ENCODE peak calls at places on chromosomes 4 and X, in eight cellular contexts. One of them, this sample, is unnamed.

GRCh38 chr4:76198411-76199237 is 15.0 kb downstream of the SCARB2 start:
- DNase-seq in foreskin keratinocyte: peak; percentile 70
- DNase-seq in NCI-H1930: peak; percentile 12
- DNase-seq in naive thymus-derived CD8-positive, alpha-beta T cell: no peak
- DNase-seq in activated CD8-positive, alpha-beta memory T cell treated with anti-CD3 and anti-CD28 coated beads for 48 hours: no peak
- DNase-seq in activated gamma-delta T cell: no peak
- DNase-seq in hepatic stellate cell: peak; percentile 49
- DNase-seq in GM23338: peak; percentile 34
- DNase-seq in this sample: peak; percentile 61

GRCh38 chr4:110332483-110332882 is 134.1 kb upstream of the ELOVL6 start:
- DNase-seq in foreskin keratinocyte: no peak
- DNase-seq in NCI-H1930: no peak
- DNase-seq in naive thymus-derived CD8-positive, alpha-beta T cell: no peak
- DNase-seq in activated CD8-positive, alpha-beta memory T cell treated with anti-CD3 and anti-CD28 coated beads for 48 hours: no peak
- DNase-seq in activated gamma-delta T cell: no peak
- DNase-seq in hepatic stellate cell: no peak
- DNase-seq in GM23338: no peak
- DNase-seq in this sample: no peak

GRCh38 chr4:174086829-174087799 is 196.4 kb downstream of the FBXO8 start:
- DNase-seq in foreskin keratinocyte: no peak
- DNase-seq in NCI-H1930: no peak
- DNase-seq in naive thymus-derived CD8-positive, alpha-beta T cell: no peak
- DNase-seq in activated CD8-positive, alpha-beta memory T cell treated with anti-CD3 and anti-CD28 coated beads for 48 hours: no peak
- DNase-seq in activated gamma-delta T cell: no peak
- DNase-seq in hepatic stellate cell: no peak
- DNase-seq in GM23338: no peak
- DNase-seq in this sample: no peak

GRCh38 chr4:69321153-69321729 is 41.0 kb downstream of the UGT2B28 start:
- DNase-seq in foreskin keratinocyte: peak; percentile 40
- DNase-seq in NCI-H1930: no peak
- DNase-seq in naive thymus-derived CD8-positive, alpha-beta T cell: no peak
- DNase-seq in activated CD8-positive, alpha-beta memory T cell treated with anti-CD3 and anti-CD28 coated beads for 48 hours: no peak
- DNase-seq in activated gamma-delta T cell: no peak
- DNase-seq in hepatic stellate cell: no peak
- DNase-seq in GM23338: no peak
- DNase-seq in this sample: peak; percentile 46

GRCh38 chrX:50913520-50913919 is 3.0 kb downstream of the BMP15 start:
- DNase-seq in foreskin keratinocyte: no peak
- DNase-seq in NCI-H1930: no peak
- DNase-seq in naive thymus-derived CD8-positive, alpha-beta T cell: no peak
- DNase-seq in activated CD8-positive, alpha-beta memory T cell treated with anti-CD3 and anti-CD28 coated beads for 48 hours: no peak
- DNase-seq in activated gamma-delta T cell: no peak
- DNase-seq in hepatic stellate cell: no peak
- DNase-seq in GM23338: no peak
- DNase-seq in this sample: peak; percentile 30

GRCh38 chrX:40581333-40581910 is 652 bp downstream of the ATP6AP2 start:
- DNase-seq in foreskin keratinocyte: peak; percentile 11
- DNase-seq in NCI-H1930: no peak
- DNase-seq in naive thymus-derived CD8-positive, alpha-beta T cell: no peak
- DNase-seq in activated CD8-positive, alpha-beta memory T cell treated with anti-CD3 and anti-CD28 coated beads for 48 hours: no peak
- DNase-seq in activated gamma-delta T cell: no peak
- DNase-seq in hepatic stellate cell: peak; percentile 14
- DNase-seq in GM23338: no peak
- DNase-seq in this sample: peak; percentile 58

GRCh38 chrX:63718010-63718694 is 66.9 kb downstream of the ARHGEF9 start:
- DNase-seq in foreskin keratinocyte: no peak
- DNase-seq in NCI-H1930: no peak
- DNase-seq in naive thymus-derived CD8-positive, alpha-beta T cell: no peak
- DNase-seq in activated CD8-positive, alpha-beta memory T cell treated with anti-CD3 and anti-CD28 coated beads for 48 hours: no peak
- DNase-seq in activated gamma-delta T cell: no peak
- DNase-seq in hepatic stellate cell: no peak
- DNase-seq in GM23338: no peak
- DNase-seq in this sample: no peak

GRCh38 chr4:25861951-25862410 is 807 bp downstream of the SEL1L3 start:
- DNase-seq in foreskin keratinocyte: peak; percentile 42
- DNase-seq in NCI-H1930: no peak
- DNase-seq in naive thymus-derived CD8-positive, alpha-beta T cell: no peak
- DNase-seq in activated CD8-positive, alpha-beta memory T cell treated with anti-CD3 and anti-CD28 coated beads for 48 hours: no peak
- DNase-seq in activated gamma-delta T cell: no peak
- DNase-seq in hepatic stellate cell: peak; percentile 58
- DNase-seq in GM23338: peak; percentile 64
- DNase-seq in this sample: peak; percentile 41

GRCh38 chr4:63556332-63556731 is 852.9 kb downstream of the TECRL start:
- DNase-seq in foreskin keratinocyte: no peak
- DNase-seq in NCI-H1930: no peak
- DNase-seq in naive thymus-derived CD8-positive, alpha-beta T cell: no peak
- DNase-seq in activated CD8-positive, alpha-beta memory T cell treated with anti-CD3 and anti-CD28 coated beads for 48 hours: no peak
- DNase-seq in activated gamma-delta T cell: no peak
- DNase-seq in hepatic stellate cell: no peak
- DNase-seq in GM23338: peak; percentile 52
- DNase-seq in this sample: no peak

GRCh38 chr4:132548463-132548862 is 600.6 kb upstream of the PCDH10 start:
- DNase-seq in foreskin keratinocyte: no peak
- DNase-seq in NCI-H1930: no peak
- DNase-seq in naive thymus-derived CD8-positive, alpha-beta T cell: no peak
- DNase-seq in activated CD8-positive, alpha-beta memory T cell treated with anti-CD3 and anti-CD28 coated beads for 48 hours: no peak
- DNase-seq in activated gamma-delta T cell: no peak
- DNase-seq in hepatic stellate cell: no peak
- DNase-seq in GM23338: peak; percentile 30
- DNase-seq in this sample: no peak

GRCh38 chr4:136392576-136392975 is 1139.7 kb downstream of the PCDH18 start:
- DNase-seq in foreskin keratinocyte: peak; percentile 66
- DNase-seq in NCI-H1930: no peak
- DNase-seq in naive thymus-derived CD8-positive, alpha-beta T cell: no peak
- DNase-seq in activated CD8-positive, alpha-beta memory T cell treated with anti-CD3 and anti-CD28 coated beads for 48 hours: no peak
- DNase-seq in activated gamma-delta T cell: no peak
- DNase-seq in hepatic stellate cell: peak; percentile 23
- DNase-seq in GM23338: no peak
- DNase-seq in this sample: peak; percentile 2

GRCh38 chr4:107760281-107760947 is 40.4 kb upstream of the PAPSS1 start:
- DNase-seq in foreskin keratinocyte: no peak
- DNase-seq in NCI-H1930: no peak
- DNase-seq in naive thymus-derived CD8-positive, alpha-beta T cell: no peak
- DNase-seq in activated CD8-positive, alpha-beta memory T cell treated with anti-CD3 and anti-CD28 coated beads for 48 hours: no peak
- DNase-seq in activated gamma-delta T cell: no peak
- DNase-seq in hepatic stellate cell: no peak
- DNase-seq in GM23338: peak; percentile 7
- DNase-seq in this sample: no peak

GRCh38 chrX:65668362-65669310 is 1.2 kb downstream of the MSN start:
- DNase-seq in foreskin keratinocyte: peak; percentile 80
- DNase-seq in NCI-H1930: no peak
- DNase-seq in naive thymus-derived CD8-positive, alpha-beta T cell: peak; percentile 32
- DNase-seq in activated CD8-positive, alpha-beta memory T cell treated with anti-CD3 and anti-CD28 coated beads for 48 hours: no peak
- DNase-seq in activated gamma-delta T cell: no peak
- DNase-seq in hepatic stellate cell: peak; percentile 38
- DNase-seq in GM23338: peak; percentile 41
- DNase-seq in this sample: peak; percentile 66

GRCh38 chr4:15370296-15370695 is 57.5 kb upstream of the C1QTNF7 start:
- DNase-seq in foreskin keratinocyte: no peak
- DNase-seq in NCI-H1930: no peak
- DNase-seq in naive thymus-derived CD8-positive, alpha-beta T cell: no peak
- DNase-seq in activated CD8-positive, alpha-beta memory T cell treated with anti-CD3 and anti-CD28 coated beads for 48 hours: no peak
- DNase-seq in activated gamma-delta T cell: no peak
- DNase-seq in hepatic stellate cell: no peak
- DNase-seq in GM23338: no peak
- DNase-seq in this sample: no peak

GRCh38 chrX:86044210-86044609 is 3.1 kb downstream of the CHM start:
- DNase-seq in foreskin keratinocyte: no peak
- DNase-seq in NCI-H1930: no peak
- DNase-seq in naive thymus-derived CD8-positive, alpha-beta T cell: no peak
- DNase-seq in activated CD8-positive, alpha-beta memory T cell treated with anti-CD3 and anti-CD28 coated beads for 48 hours: no peak
- DNase-seq in activated gamma-delta T cell: no peak
- DNase-seq in hepatic stellate cell: no peak
- DNase-seq in GM23338: no peak
- DNase-seq in this sample: no peak

GRCh38 chr4:33062155-33062554 is 2342.0 kb downstream of the PCDH7 start:
- DNase-seq in foreskin keratinocyte: no peak
- DNase-seq in NCI-H1930: no peak
- DNase-seq in naive thymus-derived CD8-positive, alpha-beta T cell: no peak
- DNase-seq in activated CD8-positive, alpha-beta memory T cell treated with anti-CD3 and anti-CD28 coated beads for 48 hours: no peak
- DNase-seq in activated gamma-delta T cell: no peak
- DNase-seq in hepatic stellate cell: no peak
- DNase-seq in GM23338: no peak
- DNase-seq in this sample: no peak

GRCh38 chr4:97081951-97082350 is 1061.3 kb downstream of the STPG2 start:
- DNase-seq in foreskin keratinocyte: no peak
- DNase-seq in NCI-H1930: no peak
- DNase-seq in naive thymus-derived CD8-positive, alpha-beta T cell: no peak
- DNase-seq in activated CD8-positive, alpha-beta memory T cell treated with anti-CD3 and anti-CD28 coated beads for 48 hours: no peak
- DNase-seq in activated gamma-delta T cell: no peak
- DNase-seq in hepatic stellate cell: no peak
- DNase-seq in GM23338: no peak
- DNase-seq in this sample: no peak

GRCh38 chr4:136457577-136457976 is 1074.7 kb downstream of the PCDH18 start:
- DNase-seq in foreskin keratinocyte: no peak
- DNase-seq in NCI-H1930: no peak
- DNase-seq in naive thymus-derived CD8-positive, alpha-beta T cell: no peak
- DNase-seq in activated CD8-positive, alpha-beta memory T cell treated with anti-CD3 and anti-CD28 coated beads for 48 hours: no peak
- DNase-seq in activated gamma-delta T cell: no peak
- DNase-seq in hepatic stellate cell: no peak
- DNase-seq in GM23338: no peak
- DNase-seq in this sample: no peak

GRCh38 chrX:12894074-12894691 is 12.2 kb upstream of the TLR8 start:
- DNase-seq in foreskin keratinocyte: no peak
- DNase-seq in NCI-H1930: no peak
- DNase-seq in naive thymus-derived CD8-positive, alpha-beta T cell: peak; percentile 1
- DNase-seq in activated CD8-positive, alpha-beta memory T cell treated with anti-CD3 and anti-CD28 coated beads for 48 hours: no peak
- DNase-seq in activated gamma-delta T cell: no peak
- DNase-seq in hepatic stellate cell: peak; percentile 10
- DNase-seq in GM23338: peak; percentile 38
- DNase-seq in this sample: no peak

GRCh38 chr4:121998024-121998423 is 46.2 kb upstream of the TRPC3 start:
- DNase-seq in foreskin keratinocyte: no peak
- DNase-seq in NCI-H1930: no peak
- DNase-seq in naive thymus-derived CD8-positive, alpha-beta T cell: no peak
- DNase-seq in activated CD8-positive, alpha-beta memory T cell treated with anti-CD3 and anti-CD28 coated beads for 48 hours: no peak
- DNase-seq in activated gamma-delta T cell: no peak
- DNase-seq in hepatic stellate cell: no peak
- DNase-seq in GM23338: peak; percentile 63
- DNase-seq in this sample: peak; percentile 25

GRCh38 chrX:19799319-19800182 is 87.8 kb downstream of the SH3KBP1 start:
- DNase-seq in foreskin keratinocyte: no peak
- DNase-seq in NCI-H1930: no peak
- DNase-seq in naive thymus-derived CD8-positive, alpha-beta T cell: peak; percentile 28
- DNase-seq in activated CD8-positive, alpha-beta memory T cell treated with anti-CD3 and anti-CD28 coated beads for 48 hours: no peak
- DNase-seq in activated gamma-delta T cell: no peak
- DNase-seq in hepatic stellate cell: peak; percentile 34
- DNase-seq in GM23338: no peak
- DNase-seq in this sample: peak; percentile 17

GRCh38 chr4:66574145-66574978 is 904.1 kb upstream of the EPHA5 start:
- DNase-seq in foreskin keratinocyte: peak; percentile 78
- DNase-seq in NCI-H1930: no peak
- DNase-seq in naive thymus-derived CD8-positive, alpha-beta T cell: no peak
- DNase-seq in activated CD8-positive, alpha-beta memory T cell treated with anti-CD3 and anti-CD28 coated beads for 48 hours: no peak
- DNase-seq in activated gamma-delta T cell: no peak
- DNase-seq in hepatic stellate cell: no peak
- DNase-seq in GM23338: peak; percentile 28
- DNase-seq in this sample: no peak

GRCh38 chr4:23875317-23875716 is 14.5 kb downstream of the PPARGC1A start:
- DNase-seq in foreskin keratinocyte: no peak
- DNase-seq in NCI-H1930: no peak
- DNase-seq in naive thymus-derived CD8-positive, alpha-beta T cell: no peak
- DNase-seq in activated CD8-positive, alpha-beta memory T cell treated with anti-CD3 and anti-CD28 coated beads for 48 hours: no peak
- DNase-seq in activated gamma-delta T cell: no peak
- DNase-seq in hepatic stellate cell: no peak
- DNase-seq in GM23338: no peak
- DNase-seq in this sample: no peak

GRCh38 chrX:135625995-135626394 is 87.4 kb upstream of the CT45A1 start:
- DNase-seq in foreskin keratinocyte: no peak
- DNase-seq in NCI-H1930: no peak
- DNase-seq in naive thymus-derived CD8-positive, alpha-beta T cell: no peak
- DNase-seq in activated CD8-positive, alpha-beta memory T cell treated with anti-CD3 and anti-CD28 coated beads for 48 hours: no peak
- DNase-seq in activated gamma-delta T cell: no peak
- DNase-seq in hepatic stellate cell: no peak
- DNase-seq in GM23338: peak; percentile 34
- DNase-seq in this sample: peak; percentile 21

GRCh38 chrX:107537815-107538214 is 88.4 kb downstream of the FRMPD3 start:
- DNase-seq in foreskin keratinocyte: peak; percentile 29
- DNase-seq in NCI-H1930: peak; percentile 12
- DNase-seq in naive thymus-derived CD8-positive, alpha-beta T cell: peak; percentile 1
- DNase-seq in activated CD8-positive, alpha-beta memory T cell treated with anti-CD3 and anti-CD28 coated beads for 48 hours: no peak
- DNase-seq in activated gamma-delta T cell: no peak
- DNase-seq in hepatic stellate cell: no peak
- DNase-seq in GM23338: peak; percentile 85
- DNase-seq in this sample: peak; percentile 53

GRCh38 chrX:21711848-21712197 is 46.1 kb downstream of the SMPX start:
- DNase-seq in foreskin keratinocyte: peak; percentile 13
- DNase-seq in NCI-H1930: no peak
- DNase-seq in naive thymus-derived CD8-positive, alpha-beta T cell: no peak
- DNase-seq in activated CD8-positive, alpha-beta memory T cell treated with anti-CD3 and anti-CD28 coated beads for 48 hours: no peak
- DNase-seq in activated gamma-delta T cell: no peak
- DNase-seq in hepatic stellate cell: no peak
- DNase-seq in GM23338: no peak
- DNase-seq in this sample: peak; percentile 28

GRCh38 chr4:114780205-114780604 is 181.6 kb downstream of the UGT8 start:
- DNase-seq in foreskin keratinocyte: peak; percentile 34
- DNase-seq in NCI-H1930: no peak
- DNase-seq in naive thymus-derived CD8-positive, alpha-beta T cell: no peak
- DNase-seq in activated CD8-positive, alpha-beta memory T cell treated with anti-CD3 and anti-CD28 coated beads for 48 hours: no peak
- DNase-seq in activated gamma-delta T cell: no peak
- DNase-seq in hepatic stellate cell: no peak
- DNase-seq in GM23338: peak; percentile 80
- DNase-seq in this sample: peak; percentile 8

GRCh38 chr4:169241480-169241879 is 29.3 kb downstream of the SH3RF1 start:
- DNase-seq in foreskin keratinocyte: no peak
- DNase-seq in NCI-H1930: no peak
- DNase-seq in naive thymus-derived CD8-positive, alpha-beta T cell: no peak
- DNase-seq in activated CD8-positive, alpha-beta memory T cell treated with anti-CD3 and anti-CD28 coated beads for 48 hours: no peak
- DNase-seq in activated gamma-delta T cell: no peak
- DNase-seq in hepatic stellate cell: no peak
- DNase-seq in GM23338: no peak
- DNase-seq in this sample: no peak

GRCh38 chrX:153636716-153637115 is 10.3 kb upstream of the DUSP9 start:
- DNase-seq in foreskin keratinocyte: no peak
- DNase-seq in NCI-H1930: no peak
- DNase-seq in naive thymus-derived CD8-positive, alpha-beta T cell: no peak
- DNase-seq in activated CD8-positive, alpha-beta memory T cell treated with anti-CD3 and anti-CD28 coated beads for 48 hours: no peak
- DNase-seq in activated gamma-delta T cell: no peak
- DNase-seq in hepatic stellate cell: no peak
- DNase-seq in GM23338: no peak
- DNase-seq in this sample: no peak